ENCODE peak calls at places on chromosomes 11 and 22, in five cellular contexts. H is fibroblast of mammary gland, S is hypothalamus, R is esophagus squamous epithelium, T is NCI-H1417. G is an unnamed sample.

GRCh38 chr11:102316505-102316904 is 779 bp upstream of the BIRC3 start:
- DNase-seq in T (no peak), S (no peak), R (no peak), H (no peak), G (no peak)

GRCh38 chr11:36363361-36364272 is 67.5 kb downstream of the PRR5L start:
- DNase-seq in T (no peak), S (no peak), H (no peak), R (no peak), G (peak)

GRCh38 chr11:47864910-47865309 is 16.8 kb upstream of the NUP160 start:
- DNase-seq in H (peak), S (no peak), T (no peak), R (no peak), G (no peak)

GRCh38 chr11:133029096-133029495 is 503.2 kb downstream of the OPCML start:
- DNase-seq in S (no peak), H (no peak), T (no peak), R (no peak), G (no peak)

GRCh38 chr11:126318642-126319373 is 14.9 kb downstream of the DCPS start:
- DNase-seq in T (no peak), H (peak), S (no peak), R (no peak), G (peak)

GRCh38 chr22:43750751-43751150 is 61.4 kb downstream of the EFCAB6 start:
- DNase-seq in T (no peak), S (no peak), H (no peak), R (no peak), G (no peak)

GRCh38 chr11:65718964-65719492 is 1.6 kb downstream of the RNASEH2C start:
- DNase-seq in S (no peak), R (no peak), T (no peak), H (peak), G (no peak)

GRCh38 chr22:41273128-41273527 is 12.9 kb downstream of the RANGAP1 start:
- DNase-seq in T (no peak), H (no peak), S (no peak), R (no peak), G (no peak)

GRCh38 chr22:43862074-43862881 is at the start of gene SULT4A1:
- DNase-seq in R (no peak), H (peak), S (no peak), T (peak), G (peak)

GRCh38 chr11:16111690-16112089 is 244.7 kb downstream of the SOX6 start:
- DNase-seq in R (no peak), H (no peak), T (no peak), S (no peak), G (no peak)

GRCh38 chr11:101327908-101328307 is 198.3 kb upstream of the PGR start:
- DNase-seq in T (peak), R (no peak), S (no peak), H (peak), G (no peak)

GRCh38 chr22:50728523-50728931 is 9.5 kb upstream of the ACR start:
- DNase-seq in T (no peak), S (no peak), R (no peak), H (no peak), G (no peak)

GRCh38 chr11:131744847-131745246 is 374.4 kb downstream of the NTM start:
- DNase-seq in S (no peak), T (no peak), H (peak), R (no peak), G (no peak)

GRCh38 chr11:108551653-108552462 is 41.7 kb downstream of the EXPH5 start:
- DNase-seq in S (no peak), T (no peak), R (no peak), H (peak), G (no peak)

G was measured in RWPE1.